ENCODE peak calls at places on chromosomes 3 and 15, in seven cellular contexts. One of them, this sample, is unnamed.
A peak's percentile ranks its signal among the peaks of the same experiment; 100 is the strongest.

GRCh38 chr3:172512363-172512762 is 10.9 kb downstream of the TNFSF10 start:
- DNase-seq in EL: no peak
- DNase-seq in fibroblast of pulmonary artery: peak; percentile 87
- DNase-seq in cardiac fibroblast: peak; percentile 88
- DNase-seq in stimulated activated CD4-positive, alpha-beta T cell treated with anti-CD3 and anti-CD28 coated beads, Interleukin-1b, Interleukin-23, amount 100 ng/mL, for 48 hours: peak; percentile 83
- DNase-seq in GM12864: no peak
- DNase-seq in stimulated activated CD8-positive, alpha-beta memory T cell treated with anti-CD3 and anti-CD28 coated beads, Interleukin-2, amount 100 ng/mL, for 48 hours: peak; percentile 33
- DNase-seq in this sample: no peak

GRCh38 chr3:53320697-53321096 is 26.6 kb downstream of the DCP1A start:
- DNase-seq in EL: no peak
- DNase-seq in fibroblast of pulmonary artery: no peak
- DNase-seq in cardiac fibroblast: no peak
- DNase-seq in stimulated activated CD4-positive, alpha-beta T cell treated with anti-CD3 and anti-CD28 coated beads, Interleukin-1b, Interleukin-23, amount 100 ng/mL, for 48 hours: no peak
- DNase-seq in GM12864: no peak
- DNase-seq in stimulated activated CD8-positive, alpha-beta memory T cell treated with anti-CD3 and anti-CD28 coated beads, Interleukin-2, amount 100 ng/mL, for 48 hours: no peak
- DNase-seq in this sample: no peak

GRCh38 chr3:58141766-58142345 is 68.9 kb downstream of the DNASE1L3 start:
- DNase-seq in EL: no peak
- DNase-seq in fibroblast of pulmonary artery: no peak
- DNase-seq in cardiac fibroblast: no peak
- DNase-seq in stimulated activated CD4-positive, alpha-beta T cell treated with anti-CD3 and anti-CD28 coated beads, Interleukin-1b, Interleukin-23, amount 100 ng/mL, for 48 hours: no peak
- DNase-seq in GM12864: no peak
- DNase-seq in stimulated activated CD8-positive, alpha-beta memory T cell treated with anti-CD3 and anti-CD28 coated beads, Interleukin-2, amount 100 ng/mL, for 48 hours: no peak
- DNase-seq in this sample: no peak

GRCh38 chr15:69719527-69719926 is 266.9 kb downstream of the RPLP1 start:
- DNase-seq in EL: no peak
- DNase-seq in fibroblast of pulmonary artery: peak; percentile 50
- DNase-seq in cardiac fibroblast: peak; percentile 29
- DNase-seq in stimulated activated CD4-positive, alpha-beta T cell treated with anti-CD3 and anti-CD28 coated beads, Interleukin-1b, Interleukin-23, amount 100 ng/mL, for 48 hours: peak; percentile 74
- DNase-seq in GM12864: no peak
- DNase-seq in stimulated activated CD8-positive, alpha-beta memory T cell treated with anti-CD3 and anti-CD28 coated beads, Interleukin-2, amount 100 ng/mL, for 48 hours: peak; percentile 39
- DNase-seq in this sample: peak; percentile 19

GRCh38 chr15:65484876-65485275 is 32.6 kb downstream of the DPP8 start:
- DNase-seq in EL: no peak
- DNase-seq in fibroblast of pulmonary artery: no peak
- DNase-seq in cardiac fibroblast: no peak
- DNase-seq in stimulated activated CD4-positive, alpha-beta T cell treated with anti-CD3 and anti-CD28 coated beads, Interleukin-1b, Interleukin-23, amount 100 ng/mL, for 48 hours: no peak
- DNase-seq in GM12864: no peak
- DNase-seq in stimulated activated CD8-positive, alpha-beta memory T cell treated with anti-CD3 and anti-CD28 coated beads, Interleukin-2, amount 100 ng/mL, for 48 hours: no peak
- DNase-seq in this sample: no peak

GRCh38 chr3:12287727-12288465 is 974 bp upstream of the PPARG start:
- DNase-seq in EL: peak; percentile 37
- DNase-seq in fibroblast of pulmonary artery: peak; percentile 57
- DNase-seq in cardiac fibroblast: peak; percentile 67
- DNase-seq in stimulated activated CD4-positive, alpha-beta T cell treated with anti-CD3 and anti-CD28 coated beads, Interleukin-1b, Interleukin-23, amount 100 ng/mL, for 48 hours: no peak
- DNase-seq in GM12864: no peak
- DNase-seq in stimulated activated CD8-positive, alpha-beta memory T cell treated with anti-CD3 and anti-CD28 coated beads, Interleukin-2, amount 100 ng/mL, for 48 hours: peak; percentile 7
- DNase-seq in this sample: no peak

GRCh38 chr3:118988198-118988842 is 46.3 kb downstream of the IGSF11 start:
- DNase-seq in EL: no peak
- DNase-seq in fibroblast of pulmonary artery: no peak
- DNase-seq in cardiac fibroblast: no peak
- DNase-seq in stimulated activated CD4-positive, alpha-beta T cell treated with anti-CD3 and anti-CD28 coated beads, Interleukin-1b, Interleukin-23, amount 100 ng/mL, for 48 hours: no peak
- DNase-seq in GM12864: no peak
- DNase-seq in stimulated activated CD8-positive, alpha-beta memory T cell treated with anti-CD3 and anti-CD28 coated beads, Interleukin-2, amount 100 ng/mL, for 48 hours: no peak
- DNase-seq in this sample: no peak

GRCh38 chr3:123096701-123097100 is 29.9 kb downstream of the PDIA5 start:
- DNase-seq in EL: no peak
- DNase-seq in fibroblast of pulmonary artery: peak; percentile 85
- DNase-seq in cardiac fibroblast: peak; percentile 89
- DNase-seq in stimulated activated CD4-positive, alpha-beta T cell treated with anti-CD3 and anti-CD28 coated beads, Interleukin-1b, Interleukin-23, amount 100 ng/mL, for 48 hours: no peak
- DNase-seq in GM12864: no peak
- DNase-seq in stimulated activated CD8-positive, alpha-beta memory T cell treated with anti-CD3 and anti-CD28 coated beads, Interleukin-2, amount 100 ng/mL, for 48 hours: no peak
- DNase-seq in this sample: no peak

GRCh38 chr15:33860749-33861148 is 107.5 kb upstream of the CHRM5 start:
- DNase-seq in EL: peak; percentile 78
- DNase-seq in fibroblast of pulmonary artery: peak; percentile 53
- DNase-seq in cardiac fibroblast: peak; percentile 34
- DNase-seq in stimulated activated CD4-positive, alpha-beta T cell treated with anti-CD3 and anti-CD28 coated beads, Interleukin-1b, Interleukin-23, amount 100 ng/mL, for 48 hours: no peak
- DNase-seq in GM12864: no peak
- DNase-seq in stimulated activated CD8-positive, alpha-beta memory T cell treated with anti-CD3 and anti-CD28 coated beads, Interleukin-2, amount 100 ng/mL, for 48 hours: no peak
- DNase-seq in this sample: no peak

GRCh38 chr15:60052796-60053195 is 48.7 kb downstream of the FOXB1 start:
- DNase-seq in EL: no peak
- DNase-seq in fibroblast of pulmonary artery: no peak
- DNase-seq in cardiac fibroblast: no peak
- DNase-seq in stimulated activated CD4-positive, alpha-beta T cell treated with anti-CD3 and anti-CD28 coated beads, Interleukin-1b, Interleukin-23, amount 100 ng/mL, for 48 hours: no peak
- DNase-seq in GM12864: no peak
- DNase-seq in stimulated activated CD8-positive, alpha-beta memory T cell treated with anti-CD3 and anti-CD28 coated beads, Interleukin-2, amount 100 ng/mL, for 48 hours: no peak
- DNase-seq in this sample: no peak

GRCh38 chr15:25180606-25181289 is 226.0 kb downstream of the SNRPN start:
- DNase-seq in EL: no peak
- DNase-seq in fibroblast of pulmonary artery: no peak
- DNase-seq in cardiac fibroblast: no peak
- DNase-seq in stimulated activated CD4-positive, alpha-beta T cell treated with anti-CD3 and anti-CD28 coated beads, Interleukin-1b, Interleukin-23, amount 100 ng/mL, for 48 hours: no peak
- DNase-seq in GM12864: no peak
- DNase-seq in stimulated activated CD8-positive, alpha-beta memory T cell treated with anti-CD3 and anti-CD28 coated beads, Interleukin-2, amount 100 ng/mL, for 48 hours: no peak
- DNase-seq in this sample: no peak

GRCh38 chr15:91196768-91197167 is 96.7 kb downstream of the SV2B start:
- DNase-seq in EL: no peak
- DNase-seq in fibroblast of pulmonary artery: no peak
- DNase-seq in cardiac fibroblast: no peak
- DNase-seq in stimulated activated CD4-positive, alpha-beta T cell treated with anti-CD3 and anti-CD28 coated beads, Interleukin-1b, Interleukin-23, amount 100 ng/mL, for 48 hours: no peak
- DNase-seq in GM12864: no peak
- DNase-seq in stimulated activated CD8-positive, alpha-beta memory T cell treated with anti-CD3 and anti-CD28 coated beads, Interleukin-2, amount 100 ng/mL, for 48 hours: no peak
- DNase-seq in this sample: no peak

GRCh38 chr3:193134895-193135294 is 106.1 kb upstream of the PLAAT1 start:
- DNase-seq in EL: peak; percentile 89
- DNase-seq in fibroblast of pulmonary artery: peak; percentile 23
- DNase-seq in cardiac fibroblast: peak; percentile 17
- DNase-seq in stimulated activated CD4-positive, alpha-beta T cell treated with anti-CD3 and anti-CD28 coated beads, Interleukin-1b, Interleukin-23, amount 100 ng/mL, for 48 hours: no peak
- DNase-seq in GM12864: no peak
- DNase-seq in stimulated activated CD8-positive, alpha-beta memory T cell treated with anti-CD3 and anti-CD28 coated beads, Interleukin-2, amount 100 ng/mL, for 48 hours: no peak
- DNase-seq in this sample: no peak

GRCh38 chr15:95328559-95328958 is 1001.9 kb upstream of the NR2F2 start:
- DNase-seq in EL: no peak
- DNase-seq in fibroblast of pulmonary artery: no peak
- DNase-seq in cardiac fibroblast: no peak
- DNase-seq in stimulated activated CD4-positive, alpha-beta T cell treated with anti-CD3 and anti-CD28 coated beads, Interleukin-1b, Interleukin-23, amount 100 ng/mL, for 48 hours: no peak
- DNase-seq in GM12864: no peak
- DNase-seq in stimulated activated CD8-positive, alpha-beta memory T cell treated with anti-CD3 and anti-CD28 coated beads, Interleukin-2, amount 100 ng/mL, for 48 hours: no peak
- DNase-seq in this sample: no peak

GRCh38 chr3:48301814-48302194 is 31.7 kb downstream of the SPINK8 start:
- DNase-seq in EL: peak; percentile 49
- DNase-seq in fibroblast of pulmonary artery: peak; percentile 40
- DNase-seq in cardiac fibroblast: peak; percentile 58
- DNase-seq in stimulated activated CD4-positive, alpha-beta T cell treated with anti-CD3 and anti-CD28 coated beads, Interleukin-1b, Interleukin-23, amount 100 ng/mL, for 48 hours: peak; percentile 24
- DNase-seq in GM12864: no peak
- DNase-seq in stimulated activated CD8-positive, alpha-beta memory T cell treated with anti-CD3 and anti-CD28 coated beads, Interleukin-2, amount 100 ng/mL, for 48 hours: no peak
- DNase-seq in this sample: peak; percentile 37

GRCh38 chr3:64502284-64502683 is 185.5 kb downstream of the ADAMTS9 start:
- DNase-seq in EL: no peak
- DNase-seq in fibroblast of pulmonary artery: peak; percentile 55
- DNase-seq in cardiac fibroblast: peak; percentile 55
- DNase-seq in stimulated activated CD4-positive, alpha-beta T cell treated with anti-CD3 and anti-CD28 coated beads, Interleukin-1b, Interleukin-23, amount 100 ng/mL, for 48 hours: no peak
- DNase-seq in GM12864: no peak
- DNase-seq in stimulated activated CD8-positive, alpha-beta memory T cell treated with anti-CD3 and anti-CD28 coated beads, Interleukin-2, amount 100 ng/mL, for 48 hours: no peak
- DNase-seq in this sample: no peak

This sample was measured in NAMALWA.